ENCODE peak calls at places on chromosome 17, in four cellular contexts. One of them, this sample, is unnamed.

GRCh38 chr17:82077617-82078358 is 12.2 kb upstream of the DUS1L start:
- DNase-seq in K562: no peak
- DNase-seq in HL-60: no peak
- DNase-seq in GM12878: no peak
- DNase-seq in this sample: no peak

GRCh38 chr17:35030780-35031179 is 32.7 kb downstream of the RFFL start:
- DNase-seq in HL-60: no peak
- DNase-seq in GM12878: no peak
- DNase-seq in K562: no peak
- DNase-seq in this sample: no peak

GRCh38 chr17:14329900-14330491 is 29.1 kb downstream of the HS3ST3B1 start:
- DNase-seq in K562: no peak
- DNase-seq in GM12878: no peak
- DNase-seq in HL-60: no peak
- DNase-seq in this sample: no peak

GRCh38 chr17:33016920-33017319 is 25.3 kb downstream of the SPACA3 start:
- DNase-seq in GM12878: no peak
- DNase-seq in HL-60: no peak
- DNase-seq in K562: no peak
- DNase-seq in this sample: no peak

GRCh38 chr17:333626-334396 is 18.8 kb downstream of the RPH3AL start:
- DNase-seq in K562: peak
- DNase-seq in GM12878: no peak
- DNase-seq in HL-60: no peak
- DNase-seq in this sample: no peak

GRCh38 chr17:4836221-4836620 is 3.1 kb downstream of the MINK1 start:
- DNase-seq in GM12878: no peak
- DNase-seq in K562: no peak
- DNase-seq in HL-60: no peak
- DNase-seq in this sample: no peak

GRCh38 chr17:30458371-30458770 is 18.8 kb upstream of the GOSR1 start:
- DNase-seq in K562: no peak
- DNase-seq in HL-60: no peak
- DNase-seq in GM12878: no peak
- DNase-seq in this sample: no peak

GRCh38 chr17:16374129-16374528 is 6.8 kb upstream of the UBB start:
- DNase-seq in GM12878: no peak
- DNase-seq in HL-60: no peak
- DNase-seq in K562: no peak
- DNase-seq in this sample: no peak

GRCh38 chr17:27222515-27222914 is 71.4 kb upstream of the WSB1 start:
- DNase-seq in K562: no peak
- DNase-seq in GM12878: no peak
- DNase-seq in HL-60: no peak
- DNase-seq in this sample: no peak

GRCh38 chr17:40442392-40443195 is 656 bp upstream of the IGFBP4 start:
- DNase-seq in K562: peak
- DNase-seq in HL-60: no peak
- DNase-seq in GM12878: no peak
- DNase-seq in this sample: no peak
- TF ChIP-seq SPI1 in K562: peak
- TF ChIP-seq SPI1 in HL-60: no peak
- TF ChIP-seq SPI1 in GM12878: no peak
- TF ChIP-seq SPI1 in this sample: no peak

GRCh38 chr17:21301593-21302550 is 17.4 kb downstream of the MAP2K3 start:
- DNase-seq in GM12878: no peak
- DNase-seq in HL-60: no peak
- DNase-seq in K562: no peak
- DNase-seq in this sample: no peak

GRCh38 chr17:21300601-21301571 is 16.4 kb downstream of the MAP2K3 start:
- DNase-seq in GM12878: no peak
- DNase-seq in K562: no peak
- DNase-seq in HL-60: no peak
- DNase-seq in this sample: no peak

GRCh38 chr17:21303441-21304065 is 19.0 kb downstream of the MAP2K3 start:
- DNase-seq in GM12878: no peak
- DNase-seq in K562: no peak
- DNase-seq in HL-60: no peak
- DNase-seq in this sample: no peak

GRCh38 chr17:21304091-21304490 is 19.6 kb downstream of the MAP2K3 start:
- DNase-seq in GM12878: no peak
- DNase-seq in HL-60: no peak
- DNase-seq in K562: no peak
- DNase-seq in this sample: no peak

GRCh38 chr17:21302711-21303425 is 18.4 kb downstream of the MAP2K3 start:
- DNase-seq in HL-60: no peak
- DNase-seq in GM12878: no peak
- DNase-seq in K562: no peak
- DNase-seq in this sample: no peak
- TF ChIP-seq SPI1 in HL-60: no peak
- TF ChIP-seq SPI1 in GM12878: no peak
- TF ChIP-seq SPI1 in K562: no peak
- TF ChIP-seq SPI1 in this sample: no peak

GRCh38 chr17:17741346-17742023 is 60.2 kb downstream of the RAI1 start:
- DNase-seq in HL-60: no peak
- DNase-seq in GM12878: no peak
- DNase-seq in K562: no peak
- DNase-seq in this sample: no peak
- TF ChIP-seq SPI1 in HL-60: no peak
- TF ChIP-seq SPI1 in GM12878: no peak
- TF ChIP-seq SPI1 in K562: no peak
- TF ChIP-seq SPI1 in this sample: no peak

GRCh38 chr17:79994602-79995001 is 41.1 kb downstream of the TBC1D16 start:
- DNase-seq in K562: no peak
- DNase-seq in GM12878: no peak
- DNase-seq in HL-60: no peak
- DNase-seq in this sample: no peak

GRCh38 chr17:80000136-80000535 is 35.5 kb downstream of the TBC1D16 start:
- DNase-seq in K562: no peak
- DNase-seq in HL-60: no peak
- DNase-seq in GM12878: no peak
- DNase-seq in this sample: no peak

GRCh38 chr17:79996291-79996690 is 39.4 kb downstream of the TBC1D16 start:
- DNase-seq in HL-60: no peak
- DNase-seq in K562: no peak
- DNase-seq in GM12878: no peak
- DNase-seq in this sample: no peak

GRCh38 chr17:79995691-79996090 is 40.0 kb downstream of the TBC1D16 start:
- DNase-seq in K562: no peak
- DNase-seq in HL-60: no peak
- DNase-seq in GM12878: no peak
- DNase-seq in this sample: no peak

DNA sequence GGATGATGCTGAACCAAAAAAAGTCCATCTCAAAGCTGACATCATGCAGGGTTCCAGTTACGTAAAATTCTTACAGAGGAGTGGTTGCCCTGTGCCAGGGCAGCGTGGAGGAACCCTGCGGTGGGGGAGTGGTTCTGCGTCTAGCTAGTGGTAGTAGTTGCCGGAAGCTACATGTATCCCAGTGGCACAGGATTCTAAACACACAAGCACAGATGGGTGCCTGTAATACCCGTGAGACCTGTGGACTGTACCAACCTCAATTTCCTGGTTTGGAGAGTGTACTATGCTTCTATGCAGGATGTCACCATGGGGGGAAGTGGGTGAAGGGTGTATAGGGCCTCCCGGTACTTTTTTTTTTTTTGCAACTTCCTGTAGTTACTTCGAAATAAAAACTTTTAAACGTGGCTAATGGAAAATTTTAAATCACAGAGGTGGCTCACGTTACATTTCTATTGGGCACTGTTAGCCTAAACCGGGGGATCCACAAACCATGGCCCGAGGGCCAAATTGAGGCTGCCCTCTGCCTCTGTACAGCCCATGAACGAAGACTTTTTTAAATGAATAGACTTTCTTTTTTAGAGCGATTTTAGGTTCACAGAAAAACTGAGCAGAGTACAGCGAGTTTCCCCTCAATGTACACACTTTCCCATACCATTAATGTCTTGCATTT is 38.5 kb downstream of the TBC1D16 start:
- DNase-seq in GM12878: peak
- DNase-seq in K562: no peak
- DNase-seq in HL-60: peak
- DNase-seq in this sample: no peak
- TF ChIP-seq SPI1 in GM12878: peak
- TF ChIP-seq SPI1 in K562: no peak
- TF ChIP-seq SPI1 in HL-60: peak
- TF ChIP-seq SPI1 in this sample: peak

GRCh38 chr17:60145006-60145935 is 4.5 kb upstream of the CA4 start:
- DNase-seq in GM12878: no peak
- DNase-seq in HL-60: no peak
- DNase-seq in K562: no peak
- DNase-seq in this sample: no peak

GRCh38 chr17:60148300-60148838 is 1.4 kb upstream of the CA4 start:
- DNase-seq in GM12878: no peak
- DNase-seq in K562: no peak
- DNase-seq in HL-60: no peak
- DNase-seq in this sample: no peak

GRCh38 chr17:60146206-60146605 is 3.6 kb upstream of the CA4 start:
- DNase-seq in HL-60: no peak
- DNase-seq in K562: no peak
- DNase-seq in GM12878: no peak
- DNase-seq in this sample: no peak

GRCh38 chr17:60149691-60150582 is at the start of gene CA4:
- DNase-seq in K562: peak
- DNase-seq in HL-60: no peak
- DNase-seq in GM12878: no peak
- DNase-seq in this sample: no peak

GRCh38 chr17:60147553-60148241 is 2.1 kb upstream of the CA4 start:
- DNase-seq in K562: no peak
- DNase-seq in HL-60: no peak
- DNase-seq in GM12878: no peak
- DNase-seq in this sample: no peak
- TF ChIP-seq SPI1 in K562: no peak
- TF ChIP-seq SPI1 in HL-60: no peak
- TF ChIP-seq SPI1 in GM12878: no peak
- TF ChIP-seq SPI1 in this sample: no peak

DNA sequence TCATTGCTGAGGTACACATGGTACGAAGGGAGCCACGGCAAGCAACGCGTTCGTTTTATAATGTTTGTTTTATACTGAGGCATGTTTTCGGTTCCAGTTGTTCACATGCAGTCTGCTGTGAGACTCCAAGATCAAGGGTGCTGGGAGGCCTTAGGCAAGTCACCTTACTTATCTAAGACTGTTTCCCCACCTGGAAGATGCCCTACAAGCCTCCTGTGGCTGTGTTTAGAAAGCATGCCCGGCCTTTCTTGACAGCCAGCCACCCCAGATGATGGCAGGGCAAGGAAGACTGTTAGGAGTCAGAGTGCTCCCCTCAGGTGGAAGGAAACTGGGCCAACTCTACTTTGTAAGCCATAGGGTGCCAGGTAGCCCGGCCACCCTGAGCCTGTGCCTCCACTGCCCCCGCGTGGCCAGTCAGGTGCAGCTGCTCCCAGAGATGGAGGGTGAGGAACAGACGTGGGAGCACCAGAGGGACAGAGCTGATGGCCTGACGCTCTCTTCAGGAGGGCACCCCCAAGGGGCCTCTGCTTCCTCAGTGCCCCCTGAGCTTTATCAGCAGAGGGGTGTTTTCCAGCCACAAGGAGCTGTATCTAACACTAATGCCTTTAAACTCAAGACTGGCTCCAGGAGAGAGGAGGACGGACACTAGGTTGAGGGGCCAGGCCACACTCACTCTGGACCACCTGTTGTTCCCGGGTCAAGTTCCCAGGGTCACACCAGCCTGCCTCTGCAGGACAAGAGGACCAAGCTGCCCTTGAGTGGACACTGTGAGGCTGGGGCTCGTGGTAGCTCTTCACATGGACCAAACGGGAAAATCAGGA is 5.4 kb downstream of the NAT9 start:
- DNase-seq in K562: peak
- DNase-seq in HL-60: no peak
- DNase-seq in GM12878: no peak
- DNase-seq in this sample: peak
- TF ChIP-seq SPI1 in K562: no peak
- TF ChIP-seq SPI1 in HL-60: no peak
- TF ChIP-seq SPI1 in GM12878: no peak
- TF ChIP-seq SPI1 in this sample: no peak

GRCh38 chr17:50499722-50500121 is 8.5 kb upstream of the MYCBPAP start:
- DNase-seq in HL-60: no peak
- DNase-seq in K562: no peak
- DNase-seq in GM12878: no peak
- DNase-seq in this sample: no peak

GRCh38 chr17:50495918-50496317 is 12.3 kb upstream of the MYCBPAP start:
- DNase-seq in HL-60: no peak
- DNase-seq in GM12878: no peak
- DNase-seq in K562: no peak
- DNase-seq in this sample: no peak

GRCh38 chr17:50501054-50501453 is 7.2 kb upstream of the MYCBPAP start:
- DNase-seq in K562: peak
- DNase-seq in GM12878: no peak
- DNase-seq in HL-60: no peak
- DNase-seq in this sample: no peak

GRCh38 chr17:50499270-50499669 is 9.0 kb upstream of the MYCBPAP start:
- DNase-seq in HL-60: no peak
- DNase-seq in GM12878: no peak
- DNase-seq in K562: no peak
- DNase-seq in this sample: no peak

DNA sequence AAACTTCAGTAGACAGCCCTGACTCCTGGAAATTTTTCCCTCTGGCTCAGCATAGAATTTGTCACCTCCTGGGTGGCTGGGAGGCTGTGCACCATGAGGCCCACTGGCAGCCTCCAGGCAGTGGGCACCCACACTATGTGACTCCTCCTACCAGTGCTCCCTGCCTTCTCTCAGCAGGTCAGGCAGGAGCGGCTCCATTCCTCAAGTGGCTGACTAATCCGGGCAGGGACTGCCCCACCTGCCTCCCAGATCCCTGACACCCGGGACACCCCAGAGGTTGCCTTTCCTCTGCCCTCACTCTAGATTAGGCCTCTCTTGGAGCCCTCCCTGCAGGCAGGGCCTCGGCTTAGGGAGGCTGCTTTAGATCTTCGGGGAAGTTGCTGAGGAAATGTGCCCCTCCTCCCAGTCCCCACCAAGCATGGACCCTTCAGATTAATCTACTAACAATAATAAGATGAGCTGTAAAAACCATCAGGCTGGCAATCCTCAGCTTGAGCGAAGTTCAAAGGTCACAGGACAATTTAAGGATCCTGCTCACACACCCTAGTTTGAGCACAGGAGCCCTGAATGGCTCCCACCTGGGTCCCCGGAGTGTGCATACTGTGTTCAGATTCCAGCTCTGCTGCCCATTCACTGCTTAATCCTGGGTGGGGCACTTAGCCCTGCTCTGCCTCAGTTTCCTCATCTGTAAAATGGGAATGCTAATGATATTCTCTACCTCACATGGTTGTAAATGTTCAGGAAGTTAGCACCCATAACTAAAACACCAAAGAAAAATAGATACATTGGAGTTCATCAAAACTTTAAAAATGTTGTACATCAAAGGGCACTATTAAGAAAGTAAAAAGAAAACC is 10.0 kb upstream of the MYCBPAP start:
- DNase-seq in K562: no peak
- DNase-seq in HL-60: no peak
- DNase-seq in GM12878: no peak
- DNase-seq in this sample: no peak
- TF ChIP-seq SPI1 in K562: no peak
- TF ChIP-seq SPI1 in HL-60: no peak
- TF ChIP-seq SPI1 in GM12878: no peak
- TF ChIP-seq SPI1 in this sample: no peak

This sample was measured in GM12891.